ENCODE peak calls at places on chromosomes 3 and 15, in eight cellular contexts. F is K562, G is A549, J is GM12878, B is SK-N-SH, V is HCT116, W is HepG2, U is GM23338. N is an unnamed sample.

GRCh38 chr3:169112153-169112892 is 551.2 kb downstream of the MECOM start:
- DNase-seq in J (no peak), F (no peak), W (peak), U (no peak), G (no peak), B (no peak), V (peak), N (no peak)

GRCh38 chr15:29132110-29132420 is 137.6 kb downstream of the NSMCE3 start:
- DNase-seq in V (no peak), G (no peak), F (no peak), U (no peak), B (peak), W (no peak), J (no peak), N (no peak)

GRCh38 chr3:194383276-194383940 is 13.9 kb upstream of the LRRC15 start:
- DNase-seq in V (no peak), W (no peak), G (no peak), F (no peak), U (no peak), B (no peak), J (no peak), N (no peak)

GRCh38 chr15:90097475-90097874 is 4.8 kb downstream of the IDH2 start:
- DNase-seq in U (no peak), B (no peak), F (no peak), G (no peak), V (no peak), W (no peak), J (peak), N (no peak)

GRCh38 chr3:25863560-25863959 is 73.7 kb downstream of the OXSM start:
- DNase-seq in U (peak), B (no peak), W (no peak), G (no peak), V (no peak), J (no peak), F (no peak), N (no peak)

GRCh38 chr3:189365609-189366564 is 194.1 kb downstream of the TPRG1 start:
- DNase-seq in W (no peak), V (no peak), J (no peak), G (no peak), F (no peak), U (no peak), B (no peak), N (no peak)

GRCh38 chr15:25670025-25670554 is 193.0 kb downstream of the ATP10A start:
- DNase-seq in V (no peak), G (no peak), F (no peak), W (no peak), B (peak), U (peak), J (no peak), N (no peak)

GRCh38 chr3:128598884-128599664 is 51.5 kb downstream of the RPN1 start:
- DNase-seq in U (no peak), F (no peak), B (no peak), W (no peak), G (no peak), J (no peak), V (no peak), N (no peak)

GRCh38 chr3:27472166-27472565 is 12.0 kb downstream of the SLC4A7 start:
- DNase-seq in J (no peak), B (no peak), G (no peak), W (no peak), U (no peak), V (no peak), F (no peak), N (peak)

GRCh38 chr3:42189746-42190145 is 76.2 kb downstream of the CCK start:
- DNase-seq in G (no peak), J (no peak), W (no peak), F (no peak), V (no peak), B (no peak), U (no peak), N (no peak)

GRCh38 chr3:48798998-48799397 is 48.7 kb downstream of the PRKAR2A start:
- DNase-seq in B (no peak), J (no peak), F (no peak), V (no peak), U (no peak), G (no peak), W (peak), N (no peak)

GRCh38 chr3:48804930-48805329 is 42.7 kb downstream of the PRKAR2A start:
- DNase-seq in F (no peak), J (no peak), V (no peak), B (no peak), G (no peak), U (no peak), W (no peak), N (no peak)
- H3K27ac ChIP-seq in F (no peak), J (no peak), V (no peak), B (no peak), G (no peak), U (no peak), W (no peak), N (no peak)

GRCh38 chr3:69998759-69999158 is 774 bp upstream of the SAMMSON start:
- DNase-seq in G (no peak), W (no peak), V (no peak), U (peak), F (no peak), B (no peak), J (no peak), N (no peak)
- H3K4me3 ChIP-seq in G (peak), W (no peak), V (no peak), U (no peak), F (peak), B (peak), J (no peak), N (no peak)

GRCh38 chr3:124995460-124995994 is 60.3 kb downstream of the HEG1 start:
- DNase-seq in U (peak), G (peak), W (peak), V (peak), J (peak), F (peak), B (peak), N (peak)
- TF ChIP-seq REST in U (no peak), G (no peak), W (no peak), V (no peak), J (no peak), F (no peak), B (no peak), N (no peak)

GRCh38 chr15:40103864-40104271 is 4.8 kb downstream of the BMF start:
- DNase-seq in G (no peak), J (no peak), F (no peak), W (no peak), U (no peak), V (no peak), B (no peak), N (no peak)

GRCh38 chr15:40103124-40103858 is 5.4 kb downstream of the BMF start:
- DNase-seq in F (no peak), G (no peak), J (no peak), U (peak), B (peak), W (no peak), V (no peak), N (no peak)

GRCh38 chr15:40098489-40099261 is 10.0 kb downstream of the BMF start:
- DNase-seq in B (peak), W (peak), F (peak), V (no peak), U (peak), J (peak), G (peak), N (peak)

GRCh38 chr15:40100133-40100946 is 8.3 kb downstream of the BMF start:
- DNase-seq in V (no peak), B (no peak), G (no peak), J (no peak), W (no peak), F (no peak), U (no peak), N (no peak)

GRCh38 chr15:40100947-40101905 is 7.5 kb downstream of the BMF start:
- DNase-seq in W (no peak), J (no peak), V (no peak), U (no peak), G (no peak), B (no peak), F (no peak), N (no peak)
- H3K27ac ChIP-seq in W (peak), J (peak), V (no peak), U (no peak), G (peak), B (no peak), F (no peak), N (peak)

GRCh38 chr3:70974752-70975151 is 608.8 kb downstream of the FOXP1 start:
- DNase-seq in V (no peak), G (no peak), F (no peak), B (no peak), U (no peak), J (no peak), W (no peak), N (no peak)
- H3K4me3 ChIP-seq in V (no peak), G (no peak), F (no peak), B (no peak), U (no peak), J (no peak), W (no peak), N (no peak)